ENCODE peak calls at places on chromosomes 3 and 15, in eight cellular contexts. O, P, A, Y, V, G, J and Q are unnamed samples.

GRCh38 chr15:39232512-39232911 is 348.4 kb upstream of the THBS1 start:
- DNase-seq in O (no peak), P (no peak), A (no peak), Y (no peak), V (no peak), G (no peak), J (no peak), Q (no peak)

GRCh38 chr15:48510976-48511375 is 134.5 kb downstream of the FBN1 start:
- DNase-seq in O (no peak), P (no peak), A (no peak), Y (no peak), V (no peak), G (no peak), J (no peak), Q (no peak)

GRCh38 chr3:32837789-32838188 is 20.0 kb downstream of the TRIM71 start:
- DNase-seq in O (no peak), P (no peak), A (peak; percentile 63), Y (no peak), V (no peak), G (no peak), J (no peak), Q (no peak)

GRCh38 chr15:87722941-87723691 is 533.4 kb downstream of the NTRK3 start:
- DNase-seq in O (no peak), P (no peak), A (peak; percentile 45), Y (no peak), V (no peak), G (no peak), J (no peak), Q (no peak)

GRCh38 chr15:35090104-35090807 is 5.2 kb upstream of the NANOGP8 start:
- DNase-seq in O (no peak), P (no peak), A (no peak), Y (no peak), V (no peak), G (no peak), J (no peak), Q (no peak)

GRCh38 chr3:53159415-53160135 is 1.4 kb upstream of the PRKCD start:
- DNase-seq in O (no peak), P (no peak), A (peak; percentile 62), Y (peak; percentile 97), V (no peak), G (no peak), J (no peak), Q (no peak)

GRCh38 chr15:80890341-80890972 is 99.2 kb downstream of the MESD start:
- DNase-seq in O (no peak), P (no peak), A (no peak), Y (no peak), V (no peak), G (no peak), J (no peak), Q (no peak)

GRCh38 chr3:45909542-45909941 is 23.2 kb downstream of the CCR9 start:
- DNase-seq in O (no peak), P (no peak), A (no peak), Y (no peak), V (no peak), G (no peak), J (no peak), Q (no peak)

GRCh38 chr15:89781891-89782618 is 5.9 kb downstream of the MESP2 start:
- DNase-seq in O (no peak), P (no peak), A (no peak), Y (no peak), V (peak; percentile 59), G (no peak), J (no peak), Q (peak; percentile 62)

GRCh38 chr3:153462550-153462949 is 300.5 kb downstream of the RAP2B start:
- DNase-seq in O (no peak), P (no peak), A (no peak), Y (no peak), V (no peak), G (no peak), J (no peak), Q (no peak)

GRCh38 chr3:10242182-10243065 is 5.8 kb upstream of the TATDN2 start:
- DNase-seq in O (no peak), P (peak; percentile 69), A (no peak), Y (peak; percentile 36), V (peak; percentile 53), G (peak; percentile 47), J (peak; percentile 68), Q (no peak)

GRCh38 chr15:95501865-95502264 is 828.6 kb upstream of the NR2F2 start:
- DNase-seq in O (no peak), P (no peak), A (no peak), Y (no peak), V (no peak), G (no peak), J (no peak), Q (no peak)

GRCh38 chr3:49813497-49814174 is at the start of gene UBA7:
- DNase-seq in O (no peak), P (no peak), A (no peak), Y (peak; percentile 66), V (peak; percentile 69), G (peak; percentile 76), J (peak; percentile 82), Q (no peak)

GRCh38 chr15:95644476-95644875 is 686.0 kb upstream of the NR2F2 start:
- DNase-seq in O (no peak), P (no peak), A (no peak), Y (no peak), V (no peak), G (no peak), J (no peak), Q (no peak)

GRCh38 chr3:46692566-46692983 is 904 bp downstream of the ALS2CL start:
- DNase-seq in O (no peak), P (no peak), A (peak; percentile 22), Y (peak; percentile 90), V (no peak), G (no peak), J (no peak), Q (peak; percentile 69)

GRCh38 chr15:70023064-70023768 is 74.5 kb downstream of the TLE3 start:
- DNase-seq in O (no peak), P (peak; percentile 44), A (no peak), Y (no peak), V (peak; percentile 92), G (peak; percentile 78), J (peak; percentile 80), Q (no peak)

GRCh38 chr3:55156851-55157650 is 229.2 kb upstream of the LRTM1 start:
- DNase-seq in O (no peak), P (no peak), A (no peak), Y (no peak), V (no peak), G (no peak), J (no peak), Q (no peak)

GRCh38 chr15:35479423-35479822 is 66.5 kb downstream of the DPH6 start:
- DNase-seq in O (no peak), P (no peak), A (peak; percentile 44), Y (no peak), V (no peak), G (no peak), J (no peak), Q (no peak)

GRCh38 chr3:99376926-99377325 is 261.5 kb upstream of the COL8A1 start:
- DNase-seq in O (no peak), P (no peak), A (no peak), Y (no peak), V (no peak), G (no peak), J (no peak), Q (no peak)
- TF ChIP-seq CTCF in O (no peak), P (no peak), A (no peak), Y (no peak), V (no peak), G (no peak), J (no peak), Q (no peak)

DNA sequence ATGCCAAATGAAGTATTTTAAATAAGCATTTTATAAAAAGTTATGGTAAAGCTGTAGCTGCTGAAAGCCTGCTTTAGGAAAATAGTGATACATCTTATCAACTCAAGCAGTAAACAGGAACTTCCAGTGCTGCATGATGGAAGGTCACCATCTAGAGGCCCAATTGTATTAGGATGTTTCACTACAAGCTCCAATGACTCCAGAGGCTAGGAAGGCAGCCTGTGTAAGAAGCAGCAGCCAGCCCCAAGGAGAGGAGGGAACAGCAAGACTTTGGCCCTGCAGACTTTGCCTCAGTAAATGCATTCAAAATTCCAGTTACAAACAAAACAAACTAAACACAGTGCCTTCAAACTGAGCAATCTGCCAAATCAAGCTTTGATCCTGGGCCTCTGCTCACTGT is 32.1 kb downstream of the ILDR1 start:
- DNase-seq in O (no peak), P (no peak), A (peak; percentile 23), Y (no peak), V (no peak), G (no peak), J (no peak), Q (no peak)
- TF ChIP-seq CTCF in O (peak; percentile 22), P (no peak), A (peak; percentile 15), Y (no peak), V (no peak), G (peak; percentile 30), J (no peak), Q (no peak)

GRCh38 chr3:9091811-9092210 is 128.5 kb upstream of the RAD18 start:
- DNase-seq in O (no peak), P (no peak), A (no peak), Y (no peak), V (no peak), G (no peak), J (no peak), Q (no peak)

GRCh38 chr3:9088431-9089353 is 125.4 kb upstream of the RAD18 start:
- DNase-seq in O (no peak), P (no peak), A (no peak), Y (peak; percentile 48), V (no peak), G (no peak), J (no peak), Q (no peak)

GRCh38 chr3:9087831-9088413 is 124.7 kb upstream of the RAD18 start:
- DNase-seq in O (no peak), P (no peak), A (no peak), Y (no peak), V (no peak), G (no peak), J (no peak), Q (no peak)
- TF ChIP-seq CTCF in O (no peak), P (no peak), A (no peak), Y (no peak), V (no peak), G (no peak), J (no peak), Q (no peak)

GRCh38 chr15:68791431-68792283 is 29.0 kb downstream of the ANP32A start:
- DNase-seq in O (no peak), P (peak; percentile 27), A (no peak), Y (no peak), V (peak; percentile 91), G (peak; percentile 79), J (peak; percentile 76), Q (no peak)
- TF ChIP-seq CTCF in O (no peak), P (no peak), A (no peak), Y (no peak), V (no peak), G (no peak), J (no peak), Q (no peak)